ENCODE peak calls at places on chromosomes 11 and 22, in eight cellular contexts. G is neural crest cell; S is activated CD8-positive, alpha-beta T cell treated with anti-CD3 and anti-CD28 coated beads for 36 hours; U is K562; O is brain microvascular endothelial cell; W is Calu3; E is fibroblast of mammary gland; M is WTC11. Z is an unnamed sample.

GRCh38 chr22:48373626-48374173 is 1454.0 kb downstream of the BRD1 start:
- DNase-seq in G (no peak), S (no peak), M (no peak), O (no peak), U (no peak), W (no peak), E (no peak), Z (no peak)

GRCh38 chr11:73980001-73980960 is 2.4 kb downstream of the UCP2 start:
- DNase-seq in M (no peak), G (no peak), U (peak), O (no peak), S (peak), E (no peak), W (peak), Z (peak)

GRCh38 chr11:118142809-118143208 is 9.8 kb downstream of the SCN4B start:
- DNase-seq in G (no peak), E (no peak), O (no peak), U (peak), S (peak), W (no peak), M (no peak), Z (no peak)

GRCh38 chr22:44292521-44292920 is 20.2 kb downstream of the SHISAL1 start:
- DNase-seq in S (no peak), W (no peak), G (no peak), O (no peak), M (no peak), E (no peak), U (no peak), Z (no peak)

GRCh38 chr11:69249641-69250502 is 44.1 kb upstream of the MYEOV start:
- DNase-seq in U (no peak), O (peak), G (no peak), W (no peak), E (peak), M (peak), S (no peak), Z (no peak)

GRCh38 chr11:92663539-92663938 is 305.9 kb upstream of the MTNR1B start:
- DNase-seq in O (peak), W (no peak), U (no peak), G (no peak), E (no peak), S (no peak), M (no peak), Z (no peak)

GRCh38 chr11:63015521-63016215 is at the start of gene SLC22A8:
- DNase-seq in S (no peak), M (no peak), E (no peak), O (no peak), W (no peak), U (no peak), G (no peak), Z (peak)

GRCh38 chr11:74449369-74449931 is 17.9 kb downstream of the KCNE3 start:
- DNase-seq in W (peak), M (no peak), U (peak), S (peak), O (peak), E (peak), G (peak), Z (peak)

GRCh38 chr11:74570266-74571061 is 21.9 kb upstream of the POLD3 start:
- DNase-seq in O (peak), W (peak), G (peak), S (peak), E (peak), U (peak), M (peak), Z (peak)

GRCh38 chr11:66607126-66607834 is 9.2 kb upstream of the RBM14 start:
- DNase-seq in M (no peak), E (peak), S (no peak), O (peak), G (no peak), W (no peak), U (no peak), Z (no peak)

GRCh38 chr11:45238724-45239123 is 47.4 kb downstream of the SYT13 start:
- DNase-seq in U (no peak), S (no peak), W (no peak), E (peak), M (no peak), O (peak), G (no peak), Z (peak)

GRCh38 chr11:11157201-11157600 is 195.8 kb downstream of the CSNK2A3 start:
- DNase-seq in S (peak), W (peak), E (peak), U (peak), M (peak), O (peak), G (peak), Z (no peak)

GRCh38 chr11:6563121-6563619 is 40.2 kb downstream of the RRP8 start:
- DNase-seq in W (no peak), O (no peak), U (peak), S (no peak), E (no peak), G (no peak), M (no peak), Z (no peak)

GRCh38 chr22:26326803-26327202 is 102.3 kb upstream of the ASPHD2 start:
- DNase-seq in E (no peak), U (no peak), O (no peak), W (no peak), S (no peak), G (no peak), M (no peak), Z (no peak)

GRCh38 chr22:29032014-29032475 is 29.6 kb downstream of the C22orf31 start:
- DNase-seq in W (no peak), O (no peak), U (peak), G (no peak), E (no peak), M (no peak), S (no peak), Z (no peak)

GRCh38 chr11:15913261-15913660 is 443.1 kb downstream of the SOX6 start:
- DNase-seq in E (no peak), U (no peak), M (no peak), O (no peak), S (no peak), G (no peak), W (no peak), Z (no peak)

GRCh38 chr11:62487136-62487535 is 59.5 kb downstream of the AHNAK start:
- DNase-seq in G (no peak), E (no peak), S (no peak), M (no peak), W (no peak), O (no peak), U (no peak), Z (no peak)

GRCh38 chr11:106424111-106424510 is 346.6 kb downstream of the AASDHPPT start:
- DNase-seq in S (no peak), G (no peak), W (no peak), O (peak), U (no peak), E (peak), M (no peak), Z (peak)

GRCh38 chr11:73192272-73192671 is 25.8 kb upstream of the P2RY2 start:
- DNase-seq in U (no peak), O (no peak), E (no peak), M (peak), G (no peak), W (peak), S (peak), Z (no peak)

GRCh38 chr11:70796601-70797000 is 398.3 kb downstream of the CTTN start:
- DNase-seq in M (peak), W (no peak), U (peak), S (peak), E (no peak), O (no peak), G (no peak), Z (no peak)

GRCh38 chr11:68412593-68413475 is 47.7 kb upstream of the PPP6R3 start:
- DNase-seq in E (peak), U (no peak), G (no peak), W (no peak), M (no peak), S (peak), O (no peak), Z (peak)

GRCh38 chr11:131688056-131688693 is 317.8 kb downstream of the NTM start:
- DNase-seq in G (peak), M (peak), O (peak), W (peak), E (peak), U (peak), S (peak), Z (no peak)

GRCh38 chr11:45725776-45726606 is 60.6 kb upstream of the CHST1 start:
- DNase-seq in S (no peak), W (no peak), O (no peak), E (no peak), M (no peak), G (no peak), U (no peak), Z (no peak)

GRCh38 chr22:47090591-47091240 is 328.3 kb downstream of the TBC1D22A start:
- DNase-seq in S (peak), E (peak), W (no peak), O (peak), M (peak), U (peak), G (no peak), Z (no peak)

GRCh38 chr11:134562176-134562575 is 150.1 kb upstream of the B3GAT1 start:
- DNase-seq in G (no peak), E (no peak), M (no peak), O (no peak), S (no peak), U (no peak), W (no peak), Z (no peak)

GRCh38 chr11:19864141-19865120 is 151.8 kb downstream of the NAV2 start:
- DNase-seq in U (no peak), S (no peak), O (peak), W (no peak), E (no peak), G (no peak), M (no peak), Z (peak)

GRCh38 chr22:42805016-42805997 is 51.8 kb downstream of the ARFGAP3 start:
- DNase-seq in U (no peak), O (no peak), S (no peak), G (no peak), E (no peak), W (peak), M (no peak), Z (no peak)

GRCh38 chr11:19723572-19724342 is 11.1 kb downstream of the NAV2 start:
- DNase-seq in S (peak), E (peak), W (peak), G (no peak), O (peak), M (no peak), U (no peak), Z (no peak)

GRCh38 chr22:42962295-42963230 is 52.4 kb downstream of the PACSIN2 start:
- DNase-seq in G (no peak), E (no peak), S (no peak), M (no peak), O (no peak), W (peak), U (peak), Z (no peak)

GRCh38 chr11:2790581-2790925 is 90.8 kb upstream of the KCNQ1OT1 start:
- DNase-seq in S (no peak), E (no peak), M (peak), O (no peak), U (no peak), W (no peak), G (no peak), Z (no peak)

GRCh38 chr11:843818-844692 is 1.4 kb downstream of the TSPAN4 start:
- DNase-seq in W (peak), M (peak), S (peak), G (no peak), U (peak), E (peak), O (peak), Z (peak)

GRCh38 chr11:105392546-105392945 is 217.3 kb upstream of the GRIA4 start:
- DNase-seq in M (no peak), G (no peak), U (no peak), S (no peak), W (no peak), O (no peak), E (peak), Z (no peak)

GRCh38 chr22:36397081-36397766 is 9.5 kb upstream of the MYH9 start:
- DNase-seq in G (no peak), U (no peak), W (peak), O (peak), E (peak), S (no peak), M (no peak), Z (no peak)

GRCh38 chr11:65854871-65855837 is 2.8 kb downstream of the CFL1 start:
- DNase-seq in M (no peak), E (no peak), W (no peak), G (no peak), S (no peak), U (no peak), O (no peak), Z (no peak)

GRCh38 chr11:31799794-31800397 is 11.2 kb downstream of the PAX6 start:
- DNase-seq in O (no peak), W (no peak), S (no peak), E (no peak), U (no peak), G (no peak), M (no peak), Z (no peak)

GRCh38 chr22:31248138-31248745 is 36.1 kb downstream of the LIMK2 start:
- DNase-seq in M (peak), G (peak), E (peak), S (peak), W (no peak), U (peak), O (peak), Z (peak)

GRCh38 chr11:103582351-103582909 is 454.0 kb upstream of the DDI1 start:
- DNase-seq in O (no peak), S (no peak), W (no peak), U (no peak), M (no peak), G (no peak), E (peak), Z (no peak)

GRCh38 chr11:34493926-34494595 is 19.5 kb downstream of the ELF5 start:
- DNase-seq in M (no peak), W (no peak), E (no peak), S (no peak), G (no peak), U (no peak), O (no peak), Z (no peak)

GRCh38 chr11:47725445-47726442 is 10.6 kb upstream of the AGBL2 start:
- DNase-seq in W (no peak), G (no peak), O (no peak), S (no peak), E (no peak), U (no peak), M (no peak), Z (no peak)

GRCh38 chr11:47726878-47727514 is 11.8 kb upstream of the AGBL2 start:
- DNase-seq in S (no peak), M (no peak), G (no peak), E (no peak), O (no peak), U (no peak), W (no peak), Z (no peak)

GRCh38 chr11:47731466-47731865 is 16.3 kb upstream of the AGBL2 start:
- DNase-seq in O (no peak), M (no peak), G (no peak), U (no peak), S (no peak), W (no peak), E (no peak), Z (no peak)
- TF ChIP-seq CTCF in O (no peak), M (no peak), G (no peak), U (no peak), S (no peak), W (no peak), E (no peak), Z (no peak)

DNA sequence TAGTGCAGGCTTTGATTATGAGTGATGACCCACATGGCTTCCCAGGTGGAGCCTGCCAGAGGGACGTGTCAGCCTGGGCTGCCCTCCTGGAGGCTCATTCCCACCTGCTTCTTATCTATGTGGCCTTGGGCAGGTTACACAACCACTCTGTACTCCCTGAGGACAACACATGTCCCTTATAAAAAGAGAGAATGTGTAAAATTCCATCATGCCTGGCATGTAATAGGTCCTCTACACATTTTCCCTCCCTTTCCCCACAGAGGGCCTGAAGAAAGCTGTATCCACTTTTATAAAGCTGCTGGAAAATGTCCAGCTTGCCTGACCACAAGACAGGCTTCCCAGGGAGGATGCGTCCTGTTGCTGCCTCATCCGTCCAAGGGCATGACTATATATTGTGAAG is 55.0 kb upstream of the VSTM5 start:
- DNase-seq in G (no peak), M (no peak), W (no peak), O (peak), U (no peak), S (no peak), E (peak), Z (no peak)
- TF ChIP-seq CTCF in G (no peak), M (no peak), W (no peak), O (no peak), U (no peak), S (no peak), E (no peak), Z (no peak)

GRCh38 chr22:22958621-22959020 is 71.0 kb downstream of the IGLL5 start:
- DNase-seq in S (no peak), G (no peak), W (no peak), E (no peak), M (no peak), O (no peak), U (no peak), Z (no peak)

GRCh38 chr22:22955276-22955798 is 67.7 kb downstream of the IGLL5 start:
- DNase-seq in G (no peak), M (no peak), S (no peak), U (no peak), W (no peak), E (no peak), O (no peak), Z (no peak)

GRCh38 chr22:22953796-22954195 is 66.2 kb downstream of the IGLL5 start:
- DNase-seq in U (no peak), O (no peak), S (no peak), M (no peak), W (no peak), E (no peak), G (no peak), Z (no peak)

GRCh38 chr22:22957090-22957489 is 69.5 kb downstream of the IGLL5 start:
- DNase-seq in S (no peak), E (no peak), W (no peak), U (no peak), O (no peak), G (no peak), M (no peak), Z (no peak)

GRCh38 chr22:22955866-22956535 is 68.4 kb downstream of the IGLL5 start:
- DNase-seq in G (peak), U (peak), W (peak), E (peak), M (peak), S (peak), O (peak), Z (peak)
- TF ChIP-seq CTCF in G (peak), U (no peak), W (peak), E (peak), M (peak), S (peak), O (peak), Z (peak)

DNA sequence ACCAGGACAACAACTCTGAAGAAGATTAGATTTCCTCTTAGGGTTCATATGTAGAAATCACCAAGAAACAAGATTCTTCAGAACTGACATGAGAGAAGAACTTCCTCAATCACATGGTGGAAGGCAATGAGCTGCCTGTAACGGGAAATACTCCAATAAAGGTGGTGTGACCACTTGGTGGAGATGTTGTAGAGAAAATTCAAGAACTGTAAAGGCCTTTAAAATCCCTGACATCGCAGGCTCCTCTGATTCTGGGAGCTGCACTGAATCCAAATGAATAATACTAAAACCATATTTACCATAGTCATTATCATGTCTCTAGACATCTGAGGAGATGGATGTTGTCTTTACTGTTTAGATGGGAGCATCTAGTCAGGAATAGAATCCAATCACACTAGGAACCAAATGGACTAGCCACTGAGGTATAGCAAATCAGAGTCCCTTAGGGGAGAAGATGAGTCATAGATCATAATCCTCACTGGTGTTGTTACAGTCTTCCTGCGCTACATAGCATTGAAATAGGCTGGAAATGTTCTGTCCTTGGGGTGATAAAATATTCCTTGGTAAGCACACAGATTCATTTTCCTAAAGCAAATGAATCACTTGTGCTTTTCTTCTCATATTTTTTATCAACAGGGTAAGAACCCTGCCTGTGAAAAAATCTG is 321.6 kb upstream of the TENM4 start:
- DNase-seq in O (peak), M (no peak), W (no peak), E (peak), U (no peak), G (no peak), S (no peak), Z (peak)
- TF ChIP-seq CTCF in O (no peak), M (no peak), W (no peak), E (no peak), U (no peak), G (no peak), S (no peak), Z (no peak)

GRCh38 chr22:17637490-17638181 is 921 bp upstream of the BCL2L13 start:
- DNase-seq in G (no peak), S (no peak), U (no peak), M (no peak), O (no peak), E (no peak), W (no peak), Z (no peak)

GRCh38 chr22:17633998-17634323 is 4.6 kb upstream of the BCL2L13 start:
- DNase-seq in M (no peak), O (no peak), W (no peak), G (no peak), E (no peak), U (no peak), S (no peak), Z (no peak)

GRCh38 chr22:17638432-17639237 is at the start of gene BCL2L13:
- DNase-seq in E (peak), W (peak), S (peak), O (peak), G (peak), U (peak), M (peak), Z (peak)

GRCh38 chr22:17634696-17635095 is 3.9 kb upstream of the BCL2L13 start:
- DNase-seq in E (no peak), S (no peak), M (no peak), U (peak), W (no peak), O (no peak), G (no peak), Z (no peak)

GRCh38 chr22:17638182-17638431 is 450 bp upstream of the BCL2L13 start:
- DNase-seq in W (no peak), S (peak), O (no peak), U (no peak), M (no peak), E (no peak), G (no peak), Z (peak)
- TF ChIP-seq CTCF in W (no peak), S (no peak), O (peak), U (peak), M (no peak), E (peak), G (no peak), Z (peak)